ENCODE peak calls at places on chromosomes 3 and 15, in four cellular contexts. One of them, this sample, is unnamed.

GRCh38 chr15:52146776-52147175 is 34.2 kb upstream of the BCL2L10 start:
- DNase-seq in K562: no peak
- DNase-seq in endothelial cell of umbilical vein: no peak
- DNase-seq in keratinocyte: no peak
- DNase-seq in this sample: peak; percentile 44

GRCh38 chr3:124648551-124648950 is 81.7 kb upstream of the UMPS start:
- DNase-seq in K562: no peak
- DNase-seq in endothelial cell of umbilical vein: no peak
- DNase-seq in keratinocyte: no peak
- DNase-seq in this sample: no peak

GRCh38 chr3:126731044-126731443 is 27.0 kb downstream of the CHCHD6 start:
- DNase-seq in K562: peak; percentile 10
- DNase-seq in endothelial cell of umbilical vein: no peak
- DNase-seq in keratinocyte: no peak
- DNase-seq in this sample: no peak

GRCh38 chr3:128701342-128702212 is 24.4 kb upstream of the RAB7A start:
- DNase-seq in K562: no peak
- DNase-seq in endothelial cell of umbilical vein: peak; percentile 16
- DNase-seq in keratinocyte: no peak
- DNase-seq in this sample: peak; percentile 44

GRCh38 chr15:66356359-66357236 is at the start of gene TIPIN:
- DNase-seq in K562: peak; percentile 98
- DNase-seq in endothelial cell of umbilical vein: peak; percentile 97
- DNase-seq in keratinocyte: peak; percentile 73
- DNase-seq in this sample: peak; percentile 95

GRCh38 chr3:126517986-126518778 is 609 bp upstream of the UROC1 start:
- DNase-seq in K562: no peak
- DNase-seq in endothelial cell of umbilical vein: no peak
- DNase-seq in keratinocyte: no peak
- DNase-seq in this sample: no peak

GRCh38 chr3:48423883-48424695 is 5.8 kb downstream of the PLXNB1 start:
- DNase-seq in K562: no peak
- DNase-seq in endothelial cell of umbilical vein: no peak
- DNase-seq in keratinocyte: no peak
- DNase-seq in this sample: no peak

GRCh38 chr15:51751687-51752683 is 588 bp downstream of the TMOD2 start:
- DNase-seq in K562: peak; percentile 67
- DNase-seq in endothelial cell of umbilical vein: peak; percentile 24
- DNase-seq in keratinocyte: no peak
- DNase-seq in this sample: peak; percentile 34

GRCh38 chr3:4799266-4800256 is 179.7 kb upstream of the BHLHE40 start:
- DNase-seq in K562: no peak
- DNase-seq in endothelial cell of umbilical vein: no peak
- DNase-seq in keratinocyte: no peak
- DNase-seq in this sample: no peak

GRCh38 chr15:51864408-51865056 is 35.1 kb downstream of the TMOD3 start:
- DNase-seq in K562: no peak
- DNase-seq in endothelial cell of umbilical vein: no peak
- DNase-seq in keratinocyte: peak; percentile 99
- DNase-seq in this sample: peak; percentile 47

GRCh38 chr3:115691964-115692363 is 68.7 kb downstream of the GAP43 start:
- DNase-seq in K562: no peak
- DNase-seq in endothelial cell of umbilical vein: no peak
- DNase-seq in keratinocyte: no peak
- DNase-seq in this sample: no peak

GRCh38 chr15:88645171-88646087 is 6.6 kb downstream of the ISG20 start:
- DNase-seq in K562: no peak
- DNase-seq in endothelial cell of umbilical vein: no peak
- DNase-seq in keratinocyte: no peak
- DNase-seq in this sample: no peak

GRCh38 chr3:32456429-32457130 is 46.1 kb downstream of the CMTM6 start:
- DNase-seq in K562: no peak
- DNase-seq in endothelial cell of umbilical vein: no peak
- DNase-seq in keratinocyte: no peak
- DNase-seq in this sample: no peak

GRCh38 chr3:182284793-182285192 is 508.5 kb upstream of the ATP11B start:
- DNase-seq in K562: no peak
- DNase-seq in endothelial cell of umbilical vein: no peak
- DNase-seq in keratinocyte: no peak
- DNase-seq in this sample: no peak

GRCh38 chr3:193762657-193763056 is 169.6 kb downstream of the OPA1 start:
- DNase-seq in K562: no peak
- DNase-seq in endothelial cell of umbilical vein: no peak
- DNase-seq in keratinocyte: no peak
- DNase-seq in this sample: no peak

GRCh38 chr3:141646760-141647561 is 91.1 kb upstream of the RNF7 start:
- DNase-seq in K562: peak; percentile 73
- DNase-seq in endothelial cell of umbilical vein: peak; percentile 58
- DNase-seq in keratinocyte: no peak
- DNase-seq in this sample: peak; percentile 62

GRCh38 chr3:21484323-21485154 is 266.5 kb downstream of the ZNF385D start:
- DNase-seq in K562: peak; percentile 72
- DNase-seq in endothelial cell of umbilical vein: peak; percentile 61
- DNase-seq in keratinocyte: no peak
- DNase-seq in this sample: peak; percentile 62

GRCh38 chr3:129442486-129442885 is 2.5 kb downstream of the IFT122 start:
- DNase-seq in K562: no peak
- DNase-seq in endothelial cell of umbilical vein: peak; percentile 33
- DNase-seq in keratinocyte: no peak
- DNase-seq in this sample: no peak

GRCh38 chr15:74863239-74864056 is 9.7 kb downstream of the SCAMP2 start:
- DNase-seq in K562: no peak
- DNase-seq in endothelial cell of umbilical vein: no peak
- DNase-seq in keratinocyte: no peak
- DNase-seq in this sample: peak; percentile 31

GRCh38 chr3:149177122-149177521 is 44.5 kb downstream of the CP start:
- DNase-seq in K562: no peak
- DNase-seq in endothelial cell of umbilical vein: no peak
- DNase-seq in keratinocyte: no peak
- DNase-seq in this sample: no peak

GRCh38 chr3:45321607-45322391 is 66.6 kb upstream of the LARS2 start:
- DNase-seq in K562: no peak
- DNase-seq in endothelial cell of umbilical vein: no peak
- DNase-seq in keratinocyte: no peak
- DNase-seq in this sample: no peak

GRCh38 chr3:39101022-39101689 is 6.3 kb downstream of the GORASP1 start:
- DNase-seq in K562: peak; percentile 70
- DNase-seq in endothelial cell of umbilical vein: peak; percentile 32
- DNase-seq in keratinocyte: no peak
- DNase-seq in this sample: peak; percentile 26

GRCh38 chr3:50192689-50193141 is 1.3 kb downstream of the GNAT1 start:
- DNase-seq in K562: peak; percentile 75
- DNase-seq in endothelial cell of umbilical vein: peak; percentile 69
- DNase-seq in keratinocyte: no peak
- DNase-seq in this sample: peak; percentile 40

GRCh38 chr3:159632847-159633246 is 355.8 kb upstream of the IL12A start:
- DNase-seq in K562: no peak
- DNase-seq in endothelial cell of umbilical vein: no peak
- DNase-seq in keratinocyte: no peak
- DNase-seq in this sample: no peak

GRCh38 chr3:143327388-143327787 is 207.8 kb downstream of the CHST2 start:
- DNase-seq in K562: no peak
- DNase-seq in endothelial cell of umbilical vein: peak; percentile 47
- DNase-seq in keratinocyte: no peak
- DNase-seq in this sample: no peak

GRCh38 chr3:52004158-52004787 is 8.6 kb upstream of the RPL29 start:
- DNase-seq in K562: peak; percentile 62
- DNase-seq in endothelial cell of umbilical vein: peak; percentile 20
- DNase-seq in keratinocyte: no peak
- DNase-seq in this sample: peak; percentile 48

GRCh38 chr3:56921573-56922571 is 120.1 kb upstream of the ARHGEF3 start:
- DNase-seq in K562: no peak
- DNase-seq in endothelial cell of umbilical vein: peak; percentile 61
- DNase-seq in keratinocyte: no peak
- DNase-seq in this sample: peak; percentile 71

GRCh38 chr3:170999737-171000242 is 26.7 kb downstream of the SLC2A2 start:
- DNase-seq in K562: peak; percentile 61
- DNase-seq in endothelial cell of umbilical vein: peak; percentile 95
- DNase-seq in keratinocyte: peak; percentile 83
- DNase-seq in this sample: peak; percentile 93

GRCh38 chr3:59424268-59425010 is 374.6 kb upstream of the CFAP20DC start:
- DNase-seq in K562: no peak
- DNase-seq in endothelial cell of umbilical vein: no peak
- DNase-seq in keratinocyte: peak; percentile 36
- DNase-seq in this sample: peak; percentile 93

GRCh38 chr15:67415186-67415585 is 105.7 kb upstream of the C15orf61 start:
- DNase-seq in K562: no peak
- DNase-seq in endothelial cell of umbilical vein: no peak
- DNase-seq in keratinocyte: no peak
- DNase-seq in this sample: no peak

GRCh38 chr15:69321041-69321554 is 22.4 kb downstream of the PAQR5 start:
- DNase-seq in K562: no peak
- DNase-seq in endothelial cell of umbilical vein: no peak
- DNase-seq in keratinocyte: no peak
- DNase-seq in this sample: peak; percentile 60

GRCh38 chr3:122902326-122902725 is 107.5 kb downstream of the SLC49A4 start:
- DNase-seq in K562: no peak
- DNase-seq in endothelial cell of umbilical vein: no peak
- DNase-seq in keratinocyte: no peak
- DNase-seq in this sample: no peak

GRCh38 chr3:186286114-186286513 is 75.9 kb downstream of the DGKG start:
- DNase-seq in K562: no peak
- DNase-seq in endothelial cell of umbilical vein: no peak
- DNase-seq in keratinocyte: no peak
- DNase-seq in this sample: peak; percentile 41

DNA sequence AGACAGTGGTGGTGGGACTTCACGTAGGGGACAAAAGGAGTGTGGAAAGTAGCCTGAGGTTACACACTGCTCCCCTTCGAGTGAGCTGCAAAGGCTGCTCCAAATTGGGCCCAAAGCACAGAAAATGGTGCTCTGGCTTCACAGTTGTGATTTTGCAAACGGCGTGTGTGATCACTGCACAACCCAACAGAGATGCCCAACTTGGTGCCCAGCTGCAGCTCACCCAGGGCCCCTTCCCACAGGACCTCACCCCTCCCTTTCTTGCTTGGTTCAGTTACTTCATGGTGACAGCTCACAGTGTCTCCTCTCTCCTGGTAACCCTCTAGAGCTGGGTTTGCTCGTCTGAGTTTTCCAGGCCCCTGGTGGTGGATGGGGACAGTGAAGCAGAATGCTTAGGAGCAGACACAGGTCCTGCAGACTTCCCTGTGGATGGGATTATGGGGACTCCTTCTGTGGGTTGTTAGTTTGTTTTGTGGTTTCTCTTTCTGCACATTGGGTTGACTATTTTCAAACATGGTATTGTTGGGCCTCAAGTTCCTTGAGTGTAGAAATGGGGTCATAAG is 98.3 kb downstream of the TOP2B start:
- DNase-seq in K562: no peak
- DNase-seq in endothelial cell of umbilical vein: no peak
- DNase-seq in keratinocyte: no peak
- DNase-seq in this sample: no peak
- TF ChIP-seq CTCF in K562: peak; percentile 18
- TF ChIP-seq CTCF in endothelial cell of umbilical vein: peak; percentile 16
- TF ChIP-seq CTCF in keratinocyte: no peak
- TF ChIP-seq CTCF in this sample: no peak

DNA sequence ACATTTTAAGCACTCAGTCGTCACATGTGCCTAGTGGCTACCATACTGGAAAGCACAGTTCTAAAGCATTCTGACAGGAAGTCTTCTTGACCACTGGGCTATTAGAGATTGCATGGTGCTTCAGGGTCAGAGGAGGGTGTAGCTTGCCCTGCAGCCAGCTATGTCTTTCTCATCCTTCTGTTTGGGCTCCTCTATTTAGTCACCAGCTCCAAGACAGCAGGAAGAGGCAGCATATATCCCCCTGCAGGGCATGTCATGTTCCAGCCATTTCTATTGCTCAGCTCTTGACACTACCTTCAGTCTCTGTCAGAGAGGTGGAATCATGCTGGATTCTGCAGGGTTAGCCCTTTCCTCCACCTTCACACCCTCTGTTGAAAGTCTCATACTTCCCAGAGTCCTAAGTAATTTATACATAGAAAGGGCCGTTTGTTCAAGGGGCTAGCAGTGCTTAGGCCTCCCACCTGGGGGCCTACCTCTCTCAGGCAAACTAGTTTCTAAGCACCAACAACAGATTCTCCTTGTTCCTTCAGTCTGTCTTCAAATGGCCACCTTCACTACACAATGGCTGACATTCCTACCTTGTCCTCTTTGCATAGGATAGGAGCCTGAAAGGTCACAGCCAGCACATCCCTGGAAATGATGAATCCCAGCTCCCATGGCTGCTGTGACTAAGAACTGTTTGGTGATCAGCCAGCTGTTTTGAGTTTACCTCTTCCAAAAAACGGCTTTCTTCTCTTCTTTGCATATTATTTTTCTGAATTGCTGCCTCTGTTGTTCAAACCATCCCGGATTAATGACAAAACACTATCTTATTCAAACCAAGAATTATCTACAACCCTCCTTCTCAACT is 115.7 kb upstream of the BFSP2 start:
- DNase-seq in K562: no peak
- DNase-seq in endothelial cell of umbilical vein: no peak
- DNase-seq in keratinocyte: no peak
- DNase-seq in this sample: peak; percentile 36
- H3K9me1 ChIP-seq in K562: no peaks in the 10 kb centered on the region
- H3K9me1 ChIP-seq in endothelial cell of umbilical vein: no peaks in the 10 kb centered on the region
- H3K9me1 ChIP-seq in keratinocyte: no peaks in the 10 kb centered on the region
- H3K9me1 ChIP-seq in this sample: peaks cover 12% of the 10 kb centered on the region

GRCh38 chr15:78265137-78265460 is 737 bp downstream of the DNAJA4 start:
- DNase-seq in K562: no peak
- DNase-seq in endothelial cell of umbilical vein: no peak
- DNase-seq in keratinocyte: no peak
- DNase-seq in this sample: no peak
- TF ChIP-seq CTCF in K562: no peak
- TF ChIP-seq CTCF in endothelial cell of umbilical vein: no peak
- TF ChIP-seq CTCF in keratinocyte: no peak
- TF ChIP-seq CTCF in this sample: no peak

DNA sequence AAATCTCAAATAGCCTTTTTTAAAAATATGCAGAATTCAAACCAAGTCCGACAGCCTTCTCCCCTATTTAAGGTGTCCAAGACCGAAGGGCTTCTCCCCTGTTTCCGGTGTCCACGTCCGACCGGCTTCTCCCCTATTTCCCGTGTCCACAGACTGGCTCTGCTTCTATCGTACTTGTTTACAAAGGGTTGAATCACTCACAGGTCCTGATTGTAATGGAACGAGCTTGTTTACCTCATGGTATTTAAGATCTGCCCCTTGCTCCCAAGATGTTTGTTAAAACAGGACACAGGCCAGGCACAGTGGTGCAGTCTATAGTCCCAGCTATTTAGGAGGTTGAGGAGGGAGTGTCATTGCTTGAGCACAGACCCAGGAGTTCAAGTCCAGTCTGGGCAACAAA is 90.4 kb upstream of the ROBO2 start:
- DNase-seq in K562: no peak
- DNase-seq in endothelial cell of umbilical vein: no peak
- DNase-seq in keratinocyte: no peak
- DNase-seq in this sample: no peak
- H3K9me1 ChIP-seq in K562: no peaks in the 10 kb centered on the region
- H3K9me1 ChIP-seq in endothelial cell of umbilical vein: no peaks in the 10 kb centered on the region
- H3K9me1 ChIP-seq in keratinocyte: no peaks in the 10 kb centered on the region
- H3K9me1 ChIP-seq in this sample: no peaks in the 10 kb centered on the region

This sample was measured in IMR-90.